ENCODE peak calls at places on chromosome 4, in six cellular contexts. One of them, this sample, is unnamed.

GRCh38 chr4:117817316-117817715 is 217.0 kb upstream of the NDST3 start:
- DNase-seq in thyroid gland: no peak
- DNase-seq in bronchial epithelial cell: no peak
- DNase-seq in transverse colon: no peak
- DNase-seq in coronary artery: no peak
- DNase-seq in B cell: no peak
- DNase-seq in this sample: no peak

GRCh38 chr4:95549246-95550138 is 719 bp upstream of the UNC5C start:
- DNase-seq in transverse colon: peak; percentile 25
- DNase-seq in bronchial epithelial cell: no peak
- DNase-seq in thyroid gland: peak; percentile 87
- DNase-seq in coronary artery: no peak
- DNase-seq in B cell: no peak
- DNase-seq in this sample: peak; percentile 46

GRCh38 chr4:84418032-84418709 is 80.9 kb downstream of the NKX6-1 start:
- DNase-seq in coronary artery: no peak
- DNase-seq in B cell: no peak
- DNase-seq in bronchial epithelial cell: no peak
- DNase-seq in transverse colon: peak; percentile 57
- DNase-seq in thyroid gland: no peak
- DNase-seq in this sample: no peak

GRCh38 chr4:158094413-158095110 is 78.3 kb downstream of the GASK1B start:
- DNase-seq in thyroid gland: no peak
- DNase-seq in B cell: no peak
- DNase-seq in bronchial epithelial cell: peak; percentile 93
- DNase-seq in coronary artery: no peak
- DNase-seq in transverse colon: no peak
- DNase-seq in this sample: no peak

GRCh38 chr4:98773638-98774037 is 115.2 kb upstream of the TSPAN5 start:
- DNase-seq in transverse colon: no peak
- DNase-seq in thyroid gland: no peak
- DNase-seq in B cell: no peak
- DNase-seq in bronchial epithelial cell: peak; percentile 83
- DNase-seq in coronary artery: no peak
- DNase-seq in this sample: no peak

GRCh38 chr4:85929926-85930325 is 429.9 kb downstream of the MAPK10 start:
- DNase-seq in thyroid gland: peak; percentile 94
- DNase-seq in bronchial epithelial cell: no peak
- DNase-seq in transverse colon: peak; percentile 49
- DNase-seq in B cell: no peak
- DNase-seq in coronary artery: no peak
- DNase-seq in this sample: no peak

GRCh38 chr4:13430834-13431568 is 53.1 kb downstream of the RAB28 start:
- DNase-seq in transverse colon: no peak
- DNase-seq in coronary artery: no peak
- DNase-seq in bronchial epithelial cell: peak; percentile 10
- DNase-seq in B cell: no peak
- DNase-seq in thyroid gland: no peak
- DNase-seq in this sample: no peak

GRCh38 chr4:36824682-36825081 is 419.9 kb upstream of the NWD2 start:
- DNase-seq in thyroid gland: no peak
- DNase-seq in coronary artery: no peak
- DNase-seq in bronchial epithelial cell: peak; percentile 2
- DNase-seq in transverse colon: no peak
- DNase-seq in B cell: no peak
- DNase-seq in this sample: no peak

GRCh38 chr4:173243917-173244658 is 75.5 kb downstream of the GALNT7 start:
- DNase-seq in transverse colon: no peak
- DNase-seq in bronchial epithelial cell: no peak
- DNase-seq in coronary artery: no peak
- DNase-seq in B cell: no peak
- DNase-seq in thyroid gland: no peak
- DNase-seq in this sample: no peak

GRCh38 chr4:149077142-149077541 is 634.9 kb upstream of the NR3C2 start:
- DNase-seq in bronchial epithelial cell: no peak
- DNase-seq in transverse colon: no peak
- DNase-seq in thyroid gland: no peak
- DNase-seq in coronary artery: no peak
- DNase-seq in B cell: no peak
- DNase-seq in this sample: no peak

GRCh38 chr4:74821541-74821940 is 27.2 kb upstream of the BTC start:
- DNase-seq in transverse colon: no peak
- DNase-seq in B cell: no peak
- DNase-seq in bronchial epithelial cell: peak; percentile 29
- DNase-seq in thyroid gland: no peak
- DNase-seq in coronary artery: no peak
- DNase-seq in this sample: no peak

GRCh38 chr4:70654605-70655011 is 11.7 kb downstream of the JCHAIN start:
- DNase-seq in thyroid gland: no peak
- DNase-seq in transverse colon: no peak
- DNase-seq in B cell: no peak
- DNase-seq in coronary artery: no peak
- DNase-seq in bronchial epithelial cell: no peak
- DNase-seq in this sample: no peak

GRCh38 chr4:106032851-106033286 is 137.6 kb downstream of the NPNT start:
- DNase-seq in thyroid gland: no peak
- DNase-seq in B cell: no peak
- DNase-seq in transverse colon: no peak
- DNase-seq in coronary artery: peak; percentile 76
- DNase-seq in bronchial epithelial cell: peak; percentile 36
- DNase-seq in this sample: no peak

GRCh38 chr4:82381661-82382284 is 8.0 kb upstream of the HNRNPD start:
- DNase-seq in thyroid gland: no peak
- DNase-seq in bronchial epithelial cell: no peak
- DNase-seq in B cell: no peak
- DNase-seq in coronary artery: no peak
- DNase-seq in transverse colon: no peak
- DNase-seq in this sample: no peak

GRCh38 chr4:59647011-59647410 is 1553.1 kb upstream of the ADGRL3 start:
- DNase-seq in bronchial epithelial cell: no peak
- DNase-seq in transverse colon: no peak
- DNase-seq in thyroid gland: no peak
- DNase-seq in B cell: no peak
- DNase-seq in coronary artery: no peak
- DNase-seq in this sample: no peak

GRCh38 chr4:184269879-184270430 is 52.3 kb upstream of the ENPP6 start:
- DNase-seq in bronchial epithelial cell: no peak
- DNase-seq in coronary artery: no peak
- DNase-seq in thyroid gland: no peak
- DNase-seq in transverse colon: no peak
- DNase-seq in B cell: no peak
- DNase-seq in this sample: no peak

GRCh38 chr4:122458625-122459024 is 2.1 kb upstream of the IL2 start:
- DNase-seq in bronchial epithelial cell: peak; percentile 63
- DNase-seq in thyroid gland: no peak
- DNase-seq in coronary artery: no peak
- DNase-seq in B cell: no peak
- DNase-seq in transverse colon: no peak
- DNase-seq in this sample: peak; percentile 70

GRCh38 chr4:166049036-166049435 is 176.0 kb downstream of the TLL1 start:
- DNase-seq in coronary artery: no peak
- DNase-seq in B cell: no peak
- DNase-seq in thyroid gland: no peak
- DNase-seq in bronchial epithelial cell: no peak
- DNase-seq in transverse colon: no peak
- DNase-seq in this sample: no peak

GRCh38 chr4:162017863-162018262 is 145.9 kb downstream of the FSTL5 start:
- DNase-seq in thyroid gland: no peak
- DNase-seq in bronchial epithelial cell: no peak
- DNase-seq in B cell: no peak
- DNase-seq in coronary artery: no peak
- DNase-seq in transverse colon: no peak
- DNase-seq in this sample: no peak

GRCh38 chr4:86036729-86037128 is 323.1 kb downstream of the MAPK10 start:
- DNase-seq in B cell: no peak
- DNase-seq in thyroid gland: no peak
- DNase-seq in coronary artery: no peak
- DNase-seq in bronchial epithelial cell: peak; percentile 90
- DNase-seq in transverse colon: no peak
- DNase-seq in this sample: no peak

GRCh38 chr4:68373513-68373912 is 23.6 kb upstream of the YTHDC1 start:
- DNase-seq in B cell: peak; percentile 48
- DNase-seq in transverse colon: peak; percentile 59
- DNase-seq in bronchial epithelial cell: peak; percentile 48
- DNase-seq in thyroid gland: peak; percentile 67
- DNase-seq in coronary artery: peak; percentile 78
- DNase-seq in this sample: peak; percentile 75

GRCh38 chr4:176102414-176102813 is 36.8 kb downstream of the WDR17 start:
- DNase-seq in bronchial epithelial cell: no peak
- DNase-seq in thyroid gland: no peak
- DNase-seq in transverse colon: no peak
- DNase-seq in B cell: no peak
- DNase-seq in coronary artery: no peak
- DNase-seq in this sample: no peak

GRCh38 chr4:52713456-52713937 is 37.7 kb downstream of the ERVMER34-1 start:
- DNase-seq in transverse colon: no peak
- DNase-seq in bronchial epithelial cell: no peak
- DNase-seq in thyroid gland: no peak
- DNase-seq in coronary artery: no peak
- DNase-seq in B cell: no peak
- DNase-seq in this sample: peak; percentile 19

GRCh38 chr4:139922625-139923024 is 231.4 kb downstream of the MAML3 start:
- DNase-seq in B cell: no peak
- DNase-seq in transverse colon: no peak
- DNase-seq in coronary artery: no peak
- DNase-seq in bronchial epithelial cell: peak; percentile 39
- DNase-seq in thyroid gland: no peak
- DNase-seq in this sample: no peak

GRCh38 chr4:169254546-169254983 is 16.2 kb downstream of the SH3RF1 start:
- DNase-seq in coronary artery: no peak
- DNase-seq in B cell: no peak
- DNase-seq in bronchial epithelial cell: peak; percentile 59
- DNase-seq in thyroid gland: peak; percentile 67
- DNase-seq in transverse colon: no peak
- DNase-seq in this sample: no peak

GRCh38 chr4:156677136-156677535 is 294.5 kb downstream of the PDGFC start:
- DNase-seq in thyroid gland: no peak
- DNase-seq in B cell: no peak
- DNase-seq in bronchial epithelial cell: peak; percentile 33
- DNase-seq in coronary artery: no peak
- DNase-seq in transverse colon: peak; percentile 14
- DNase-seq in this sample: no peak

DNA sequence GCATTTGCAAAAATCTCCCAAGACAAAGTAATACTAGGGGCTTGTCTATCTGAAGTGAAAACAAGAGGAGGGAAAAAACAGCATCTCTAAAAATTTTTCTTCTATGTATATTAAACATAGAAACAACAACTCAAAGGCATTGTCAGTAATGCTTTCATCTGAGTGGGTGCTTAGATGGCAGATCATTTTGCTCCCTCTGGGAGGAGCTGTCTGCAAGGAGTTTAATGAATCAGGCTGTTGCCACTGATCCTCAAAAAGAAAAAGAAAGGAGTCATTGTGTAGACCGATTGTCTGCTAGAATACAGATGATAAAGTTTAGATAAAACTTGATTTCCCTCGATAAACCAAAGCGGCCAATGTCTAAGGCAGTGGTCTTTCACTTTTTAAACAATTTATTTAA is 49.7 kb upstream of the KLHL8 start:
- DNase-seq in bronchial epithelial cell: peak; percentile 55
- DNase-seq in thyroid gland: no peak
- DNase-seq in transverse colon: no peak
- DNase-seq in B cell: no peak
- DNase-seq in coronary artery: no peak
- DNase-seq in this sample: no peak
- TF ChIP-seq CTCF in bronchial epithelial cell: peak; percentile 61
- TF ChIP-seq CTCF in thyroid gland: no peak
- TF ChIP-seq CTCF in transverse colon: peak; percentile 56
- TF ChIP-seq CTCF in B cell: no peak
- TF ChIP-seq CTCF in coronary artery: peak; percentile 14
- TF ChIP-seq CTCF in this sample: no peak

DNA sequence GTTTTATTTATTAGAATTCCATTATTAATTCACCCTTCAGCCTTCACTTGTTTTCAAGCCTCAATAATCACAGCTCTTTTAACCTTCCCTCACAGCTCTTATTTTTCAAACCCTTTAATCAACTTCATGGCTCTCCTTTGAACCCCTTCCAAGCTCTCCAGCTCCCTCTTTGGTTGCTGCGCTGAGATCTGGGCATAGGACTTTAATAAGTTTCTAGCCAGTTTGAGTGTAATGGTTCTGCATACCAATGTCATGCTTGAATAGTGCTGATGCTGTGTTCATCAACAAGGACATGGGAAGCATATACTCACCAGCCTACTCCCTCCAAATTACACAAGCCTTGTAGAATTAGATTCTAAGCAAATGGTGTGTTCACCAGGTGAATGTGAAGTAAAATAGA is 3.5 kb upstream of the RNF212 start:
- DNase-seq in B cell: no peak
- DNase-seq in transverse colon: no peak
- DNase-seq in coronary artery: no peak
- DNase-seq in thyroid gland: no peak
- DNase-seq in bronchial epithelial cell: no peak
- DNase-seq in this sample: no peak
- TF ChIP-seq CTCF in B cell: no peak
- TF ChIP-seq CTCF in transverse colon: no peak
- TF ChIP-seq CTCF in coronary artery: no peak
- TF ChIP-seq CTCF in thyroid gland: no peak
- TF ChIP-seq CTCF in bronchial epithelial cell: no peak
- TF ChIP-seq CTCF in this sample: no peak

DNA sequence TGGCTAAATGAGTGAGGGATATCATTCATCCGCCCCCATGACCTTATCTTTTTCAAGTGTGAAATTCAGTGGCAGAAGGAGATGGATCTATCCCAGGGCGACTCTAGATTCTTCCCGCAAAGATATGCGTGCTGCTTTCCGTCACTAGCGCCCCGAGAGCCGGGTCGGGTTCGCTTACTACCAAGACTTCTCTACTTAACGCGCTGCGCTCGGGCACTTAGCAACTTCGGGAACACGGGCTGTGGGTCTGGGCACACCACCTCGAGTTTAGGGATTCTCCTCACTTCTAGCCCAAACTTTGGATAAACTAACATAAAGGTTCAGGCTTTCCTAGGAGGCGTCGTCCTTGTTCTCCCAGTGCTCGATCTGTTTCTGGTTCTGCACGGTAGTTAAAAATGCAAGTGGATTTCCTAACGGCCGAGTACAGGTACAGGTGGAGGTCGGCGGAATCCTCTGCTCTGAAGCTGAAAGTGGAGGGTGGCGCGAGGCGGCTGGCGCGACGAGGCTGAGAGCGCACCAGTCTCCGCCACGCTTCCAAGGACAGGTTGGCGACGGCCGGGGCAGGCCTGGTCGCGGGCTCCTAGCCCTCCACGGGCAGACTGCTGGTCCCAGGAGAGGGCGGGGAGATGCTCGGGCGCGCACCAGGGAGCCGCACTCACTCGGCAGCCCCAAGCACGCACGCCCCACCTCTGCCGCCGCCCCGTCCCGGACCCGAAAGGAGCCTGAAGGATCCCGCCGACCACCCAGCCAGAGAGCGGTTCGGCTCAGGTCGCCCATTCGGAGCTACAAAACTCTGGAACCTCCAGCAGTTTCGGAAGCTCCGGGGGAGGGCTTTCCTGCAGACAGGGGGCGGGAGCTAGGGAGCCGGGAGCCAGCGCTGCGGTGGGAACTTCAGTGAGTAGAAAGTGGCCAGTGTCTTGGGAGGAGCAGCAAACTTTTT is 100.8 kb upstream of the TENM3 start:
- DNase-seq in bronchial epithelial cell: no peak
- DNase-seq in transverse colon: no peak
- DNase-seq in coronary artery: no peak
- DNase-seq in B cell: no peak
- DNase-seq in thyroid gland: peak; percentile 66
- DNase-seq in this sample: peak; percentile 4
- TF ChIP-seq CTCF in bronchial epithelial cell: no peak
- TF ChIP-seq CTCF in transverse colon: no peak
- TF ChIP-seq CTCF in coronary artery: no peak
- TF ChIP-seq CTCF in B cell: no peak
- TF ChIP-seq CTCF in thyroid gland: no peak
- TF ChIP-seq CTCF in this sample: no peak

GRCh38 chr4:101597204-101597603 is 193.3 kb upstream of the BANK1 start:
- DNase-seq in bronchial epithelial cell: peak; percentile 2
- DNase-seq in transverse colon: no peak
- DNase-seq in coronary artery: no peak
- DNase-seq in thyroid gland: no peak
- DNase-seq in B cell: no peak
- DNase-seq in this sample: peak; percentile 32
- TF ChIP-seq CTCF in bronchial epithelial cell: no peak
- TF ChIP-seq CTCF in transverse colon: no peak
- TF ChIP-seq CTCF in coronary artery: no peak
- TF ChIP-seq CTCF in thyroid gland: no peak
- TF ChIP-seq CTCF in B cell: peak; percentile 51
- TF ChIP-seq CTCF in this sample: peak; percentile 51

This sample was measured in activated CD8-positive, alpha-beta T cell treated with anti-CD3 and anti-CD28 coated beads for 36 hours.